ENCODE peak calls at places on chromosome 3, in eight cellular contexts. Y is HepG2, Q is heart right ventricle, F is fibroblast of the aortic adventitia, C is astrocyte of the spinal cord, X is MCF 10A, P is Caco-2, D is AG09319. T is an unnamed sample.

GRCh38 chr3:106628407-106628806 is 748.8 kb upstream of the CCDC54 start:
- DNase-seq in Y (no peak), X (peak; percentile 4), D (no peak), C (peak; percentile 57), P (no peak), Q (no peak), F (peak; percentile 70), T (no peak)

GRCh38 chr3:49021813-49022720 is at the start of gene NDUFAF3:
- DNase-seq in Q (peak; percentile 95), F (peak; percentile 92), C (peak; percentile 95), P (peak; percentile 95), D (peak; percentile 80), Y (peak; percentile 85), X (peak; percentile 93), T (peak; percentile 91)

GRCh38 chr3:14510838-14511622 is 29.1 kb downstream of the GRIP2 start:
- DNase-seq in D (no peak), Q (no peak), F (no peak), X (no peak), C (no peak), Y (no peak), P (peak; percentile 23), T (no peak)

GRCh38 chr3:112391648-112392047 is 58.7 kb downstream of the CD200 start:
- DNase-seq in F (no peak), P (no peak), X (no peak), Y (no peak), C (no peak), D (no peak), Q (no peak), T (no peak)

GRCh38 chr3:69084668-69085542 is at the start of gene ARL6IP5:
- DNase-seq in C (peak; percentile 95), D (peak; percentile 87), X (peak; percentile 92), Q (peak; percentile 93), F (peak; percentile 95), Y (peak; percentile 78), P (peak; percentile 92), T (peak; percentile 91)

GRCh38 chr3:10594915-10595314 is 89.5 kb upstream of the ATP2B2 start:
- DNase-seq in X (peak; percentile 86), C (peak; percentile 65), F (peak; percentile 46), P (peak; percentile 66), Q (no peak), D (no peak), Y (peak; percentile 56), T (no peak)

GRCh38 chr3:32146669-32147315 is 40.4 kb downstream of the GPD1L start:
- DNase-seq in D (no peak), F (no peak), Q (no peak), Y (no peak), P (no peak), X (no peak), C (no peak), T (no peak)

GRCh38 chr3:118912188-118912587 is 122.5 kb downstream of the IGSF11 start:
- DNase-seq in X (no peak), Y (no peak), C (no peak), P (no peak), D (no peak), Q (no peak), F (no peak), T (no peak)

GRCh38 chr3:49104427-49105291 is at the start of gene QARS1:
- DNase-seq in P (peak; percentile 96), F (peak; percentile 89), Y (peak; percentile 94), C (peak; percentile 93), X (peak; percentile 93), D (peak; percentile 77), Q (peak; percentile 94), T (peak; percentile 87)

DNA sequence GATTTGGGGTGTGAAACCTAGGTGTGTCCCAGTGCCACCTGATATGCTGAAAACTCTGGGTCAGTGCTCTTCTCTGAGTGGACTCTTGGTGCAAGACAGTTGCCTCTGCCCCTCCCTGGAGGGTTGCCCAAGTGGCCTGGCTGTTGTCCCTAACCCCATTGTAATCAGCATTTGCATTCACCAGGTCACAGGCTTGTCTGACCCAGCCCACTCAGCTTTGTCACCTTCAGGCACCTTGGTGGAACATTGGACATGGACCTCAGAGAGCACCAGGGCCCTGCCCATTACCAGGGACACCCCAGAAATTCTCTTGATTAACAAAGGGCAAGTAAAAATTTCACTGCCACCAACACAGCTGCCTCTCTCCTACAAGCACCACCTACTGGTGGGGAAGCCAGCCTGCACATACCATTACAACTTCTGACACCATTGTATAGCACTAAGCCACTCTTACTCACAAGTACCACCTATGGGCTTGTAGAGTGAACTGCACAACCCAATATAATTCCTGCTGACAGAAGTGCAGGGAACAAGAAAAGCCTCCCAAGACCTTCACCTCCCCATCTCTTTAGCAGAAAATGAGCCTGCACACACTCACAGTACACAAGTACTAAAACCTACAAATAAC is 324.6 kb downstream of the EPHA6 start:
- DNase-seq in X (peak; percentile 20), P (no peak), D (no peak), F (no peak), Y (peak; percentile 23), C (no peak), Q (no peak), T (no peak)
- TF ChIP-seq CTCF in X (peak; percentile 24), P (peak; percentile 17), D (no peak), F (no peak), Y (peak; percentile 27), C (no peak), Q (no peak), T (no peak)

GRCh38 chr3:158672293-158673176 is at the start of gene LXN:
- DNase-seq in Q (peak; percentile 78), C (peak; percentile 87), Y (peak; percentile 3), D (peak; percentile 74), P (peak; percentile 64), F (peak; percentile 81), X (peak; percentile 92), T (peak; percentile 68)
- TF ChIP-seq CTCF in Q (peak; percentile 80), C (peak; percentile 88), Y (peak; percentile 17), D (peak; percentile 85), P (peak; percentile 54), F (peak; percentile 89), X (peak; percentile 51), T (peak; percentile 48)

GRCh38 chr3:23068016-23068728 is 135.0 kb upstream of the UBE2E2 start:
- DNase-seq in P (no peak), D (no peak), C (no peak), Y (no peak), Q (no peak), F (no peak), X (no peak), T (no peak)
- TF ChIP-seq CTCF in P (no peak), D (no peak), C (no peak), Y (no peak), Q (no peak), F (no peak), X (no peak), T (no peak)

DNA sequence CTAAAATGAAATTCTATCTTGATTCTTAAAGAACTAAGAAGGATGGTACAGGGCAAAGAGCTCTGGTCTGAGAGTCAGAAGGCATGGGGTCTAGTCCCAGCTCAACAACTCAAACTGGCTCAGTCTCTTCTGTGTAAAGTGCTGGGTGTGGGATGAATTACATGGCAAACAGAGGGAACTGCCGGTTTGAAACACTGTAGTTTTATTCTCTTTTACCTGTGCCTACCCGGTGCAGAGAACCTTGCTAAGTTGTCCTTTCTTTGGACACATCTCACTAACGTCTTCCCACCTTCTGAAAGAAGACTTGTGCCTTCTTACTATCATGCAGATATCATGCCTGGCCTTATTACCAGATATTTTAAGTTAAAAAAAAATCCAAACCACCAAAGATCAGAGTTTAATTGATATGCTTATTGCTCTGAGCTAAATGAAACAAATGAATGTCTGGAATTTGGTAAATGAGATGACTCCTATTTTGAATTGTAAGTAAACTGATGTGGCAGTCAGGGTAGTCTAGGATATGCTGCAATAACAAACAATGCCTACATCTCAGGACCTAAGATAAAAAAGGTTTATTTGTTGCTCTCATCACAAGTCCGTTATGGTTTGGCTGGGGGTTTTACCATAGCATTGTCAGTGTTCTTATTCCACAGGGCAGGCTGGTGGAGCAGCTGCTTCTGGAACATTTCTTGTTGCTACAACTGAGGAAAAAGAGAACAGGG is 12.5 kb upstream of the RARRES1 start:
- DNase-seq in C (no peak), P (no peak), D (no peak), F (no peak), Y (no peak), X (no peak), Q (no peak), T (no peak)
- TF ChIP-seq CTCF in C (no peak), P (no peak), D (no peak), F (no peak), Y (no peak), X (no peak), Q (no peak), T (no peak)

DNA sequence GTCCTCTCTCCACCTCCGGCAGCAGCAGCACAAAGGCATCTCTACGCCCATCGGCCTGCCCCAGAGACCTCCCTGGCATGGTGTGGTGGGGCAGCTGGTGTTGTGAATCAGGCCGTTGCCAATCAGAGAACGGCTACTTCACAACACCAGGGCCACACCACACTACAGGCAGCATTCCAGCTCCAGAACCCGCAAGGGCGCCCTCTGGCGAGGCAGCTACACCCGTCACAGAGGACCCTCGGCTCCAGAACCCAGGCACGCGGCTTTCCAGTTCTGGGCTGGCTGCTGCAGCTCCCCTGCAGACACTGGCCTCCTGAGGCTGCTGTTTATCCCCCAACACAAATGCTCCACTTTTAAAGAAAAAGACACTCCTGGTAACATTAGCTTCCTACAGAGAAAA is 127.5 kb upstream of the TOPAZ1 start:
- DNase-seq in P (no peak), Q (peak; percentile 36), C (no peak), Y (peak; percentile 13), X (no peak), D (no peak), F (peak; percentile 35), T (no peak)
- TF ChIP-seq CTCF in P (no peak), Q (peak; percentile 47), C (peak; percentile 58), Y (peak; percentile 72), X (no peak), D (peak; percentile 38), F (peak; percentile 52), T (peak; percentile 35)

GRCh38 chr3:25405335-25405734 is 22.7 kb upstream of the RARB start:
- DNase-seq in Y (no peak), C (no peak), D (no peak), F (no peak), X (no peak), P (no peak), Q (no peak), T (no peak)
- TF ChIP-seq CTCF in Y (no peak), C (no peak), D (no peak), F (no peak), X (no peak), P (no peak), Q (no peak), T (no peak)

T was measured in CD14-positive monocyte.